ENCODE peak calls at places on chromosomes 4 and X, in ten cellular contexts. K is tibial nerve, A is endothelial cell, F is iPS-NIHi11, U is M059J, V is cardiac muscle cell, T is midbrain, M is NCI-H460, Y is EL, L is ecto neural progenitor cell. C is an unnamed sample.

GRCh38 chr4:74450298-74450683 is 5.4 kb downstream of the AREG start:
- DNase-seq in T (no peak), Y (no peak), K (no peak), M (no peak), F (no peak), L (no peak), V (peak), U (no peak), A (no peak), C (no peak)

GRCh38 chr4:184514121-184514988 is 40.0 kb upstream of the IRF2 start:
- DNase-seq in V (peak), L (no peak), K (peak), U (peak), A (no peak), Y (peak), M (peak), T (peak), F (no peak), C (no peak)

GRCh38 chr4:183876268-183876934 is 28.7 kb upstream of the STOX2 start:
- DNase-seq in V (peak), L (no peak), A (no peak), K (no peak), U (peak), Y (peak), T (peak), F (peak), M (no peak), C (peak)

GRCh38 chr4:156322592-156322991 is 368.9 kb upstream of the CTSO start:
- DNase-seq in T (no peak), M (no peak), F (no peak), A (no peak), U (peak), V (peak), Y (peak), K (no peak), L (no peak), C (no peak)

GRCh38 chr4:53967971-53968370 is 96.4 kb downstream of the CHIC2 start:
- DNase-seq in K (no peak), U (no peak), M (no peak), A (no peak), T (no peak), V (no peak), F (no peak), Y (peak), L (no peak), C (no peak)

GRCh38 chrX:108034725-108035124 is 10.1 kb upstream of the VSIG1 start:
- DNase-seq in M (no peak), K (no peak), A (no peak), T (no peak), Y (no peak), V (no peak), F (no peak), L (no peak), U (no peak), C (no peak)

GRCh38 chrX:74923942-74924448 is 1.3 kb downstream of the NEXMIF start:
- DNase-seq in U (no peak), T (no peak), F (peak), K (no peak), M (no peak), V (peak), A (peak), Y (no peak), L (peak), C (no peak)

GRCh38 chr4:181959121-181959520 is 284.1 kb upstream of the TENM3 start:
- DNase-seq in Y (peak), K (no peak), V (peak), U (peak), F (peak), T (no peak), A (no peak), M (peak), L (no peak), C (no peak)

GRCh38 chr4:126890994-126891393 is 741.8 kb upstream of the INTU start:
- DNase-seq in L (peak), A (no peak), F (no peak), K (no peak), M (no peak), Y (peak), T (no peak), U (no peak), V (peak), C (no peak)

GRCh38 chr4:112181358-112182000 is 36.2 kb downstream of the FAM241A start:
- DNase-seq in M (no peak), Y (no peak), L (no peak), T (no peak), V (peak), U (no peak), A (no peak), F (no peak), K (no peak), C (no peak)

GRCh38 chrX:73965833-73966232 is 338.1 kb upstream of the ZCCHC13 start:
- DNase-seq in V (no peak), K (no peak), L (no peak), U (no peak), Y (no peak), A (no peak), F (peak), T (no peak), M (no peak), C (no peak)

GRCh38 chr4:3221996-3222395 is 27.0 kb upstream of the MSANTD1 start:
- DNase-seq in U (no peak), L (no peak), T (no peak), V (no peak), A (no peak), F (no peak), M (no peak), K (no peak), Y (no peak), C (no peak)

GRCh38 chr4:169105620-169106019 is 95.6 kb upstream of the CBR4 start:
- DNase-seq in Y (no peak), A (no peak), U (no peak), K (no peak), L (no peak), M (no peak), V (no peak), T (no peak), F (no peak), C (no peak)

GRCh38 chr4:29372971-29373370 is 1347.2 kb upstream of the PCDH7 start:
- DNase-seq in F (no peak), Y (no peak), V (no peak), L (no peak), T (no peak), M (no peak), K (no peak), A (no peak), U (no peak), C (no peak)

GRCh38 chr4:159090255-159090654 is 12.6 kb upstream of the RAPGEF2 start:
- DNase-seq in V (no peak), A (no peak), K (no peak), T (no peak), F (no peak), M (no peak), Y (no peak), L (no peak), U (no peak), C (no peak)

GRCh38 chrX:74431807-74432206 is 10.5 kb downstream of the SLC16A2 start:
- DNase-seq in V (peak), U (no peak), L (no peak), Y (no peak), K (no peak), A (no peak), M (no peak), T (no peak), F (peak), C (no peak)

GRCh38 chr4:108531461-108531860 is 88.9 kb upstream of the RPL34 start:
- DNase-seq in Y (no peak), K (no peak), V (no peak), M (no peak), U (no peak), T (no peak), F (no peak), A (no peak), L (no peak), C (no peak)

GRCh38 chrX:150730719-150731118 is 37.5 kb downstream of the MTMR1 start:
- DNase-seq in V (no peak), A (no peak), M (no peak), K (no peak), F (no peak), T (no peak), U (no peak), L (no peak), Y (peak), C (no peak)

GRCh38 chr4:100588076-100588475 is 70.3 kb upstream of the EMCN start:
- DNase-seq in T (no peak), K (no peak), U (peak), V (no peak), L (no peak), F (no peak), M (no peak), Y (no peak), A (no peak), C (no peak)

GRCh38 chr4:133938061-133938460 is 263.5 kb downstream of the PABPC4L start:
- DNase-seq in T (no peak), Y (no peak), A (no peak), M (no peak), V (no peak), U (no peak), K (no peak), F (no peak), L (no peak), C (no peak)

GRCh38 chrX:70998402-70999027 is 67.6 kb upstream of the SLC7A3 start:
- DNase-seq in M (peak), Y (peak), L (peak), T (peak), K (peak), A (peak), V (peak), U (peak), F (no peak), C (no peak)

GRCh38 chrX:47093248-47093647 is 15.0 kb downstream of the RGN start:
- DNase-seq in L (no peak), U (peak), K (no peak), M (peak), T (peak), A (no peak), V (peak), F (no peak), Y (peak), C (no peak)

GRCh38 chr4:86775061-86775460 is 74.1 kb downstream of the SLC10A6 start:
- DNase-seq in L (no peak), M (no peak), Y (no peak), U (no peak), F (no peak), K (no peak), V (no peak), A (no peak), T (no peak), C (no peak)

GRCh38 chr4:39621582-39621981 is 17.1 kb downstream of the SMIM14 start:
- DNase-seq in U (peak), Y (peak), V (peak), T (no peak), K (peak), F (no peak), M (peak), A (no peak), L (no peak), C (no peak)

GRCh38 chr4:112521123-112522116 is 5.4 kb upstream of the NEUROG2 start:
- DNase-seq in V (no peak), A (no peak), T (no peak), K (no peak), Y (no peak), F (no peak), U (no peak), M (no peak), L (peak), C (no peak)

GRCh38 chr4:73698217-73698616 is 42.2 kb upstream of the CXCL8 start:
- DNase-seq in K (no peak), U (peak), M (no peak), A (no peak), V (peak), F (peak), Y (no peak), L (no peak), T (no peak), C (no peak)

GRCh38 chr4:48901196-48901595 is 5.4 kb downstream of the OCIAD2 start:
- DNase-seq in F (no peak), U (no peak), T (no peak), M (no peak), K (no peak), V (no peak), A (no peak), L (no peak), Y (no peak), C (no peak)

GRCh38 chrX:74535633-74536141 is 78.7 kb downstream of the RLIM start:
- DNase-seq in K (peak), U (peak), Y (peak), V (peak), A (peak), F (peak), L (peak), T (no peak), M (peak), C (peak)

GRCh38 chr4:67725132-67725531 is 24.2 kb upstream of the UBA6 start:
- DNase-seq in K (no peak), A (no peak), L (no peak), F (no peak), M (no peak), Y (no peak), T (no peak), U (peak), V (peak), C (no peak)

GRCh38 chrX:97672608-97673007 is 788.9 kb downstream of the RPA4 start:
- DNase-seq in L (no peak), U (no peak), K (no peak), F (no peak), A (no peak), M (no peak), Y (no peak), V (no peak), T (no peak), C (no peak)

GRCh38 chr4:24754586-24754985 is 40.8 kb upstream of the SOD3 start:
- DNase-seq in T (no peak), M (no peak), K (no peak), U (peak), L (no peak), A (no peak), F (no peak), V (no peak), Y (peak), C (no peak)

GRCh38 chr4:124276461-124276860 is 436.1 kb downstream of the ANKRD50 start:
- DNase-seq in K (no peak), F (no peak), A (no peak), V (no peak), U (peak), T (no peak), L (no peak), M (no peak), Y (peak), C (no peak)

GRCh38 chrX:131816551-131817136 is 206.5 kb upstream of the STK26 start:
- DNase-seq in Y (peak), T (peak), U (peak), K (peak), V (no peak), A (no peak), L (no peak), M (no peak), F (no peak), C (peak)

GRCh38 chr4:80011636-80012236 is 61.3 kb downstream of the ANTXR2 start:
- DNase-seq in T (no peak), Y (peak), K (no peak), U (peak), V (peak), A (no peak), M (no peak), F (no peak), L (no peak), C (no peak)

GRCh38 chrX:17007134-17007768 is 60.8 kb downstream of the REPS2 start:
- DNase-seq in T (peak), L (no peak), V (peak), A (no peak), U (peak), K (no peak), F (no peak), Y (no peak), M (peak), C (peak)